ENCODE peak calls at places on chromosomes 2 and 18, in seven cellular contexts. D is right lobe of liver, S is colonic mucosa, Z is spleen, V is AG09319, T is WERI-Rb-1, L is Peyer's patch. W is an unnamed sample.

GRCh38 chr2:68103026-68103425 is 40.2 kb upstream of the C1D start:
- DNase-seq in Z (no peak), T (no peak), S (no peak), L (no peak), D (no peak), V (no peak), W (no peak)

GRCh38 chr2:111155610-111156009 is 34.9 kb downstream of the BCL2L11 start:
- DNase-seq in V (no peak), S (no peak), D (no peak), Z (no peak), T (no peak), L (no peak), W (no peak)

GRCh38 chr2:180707867-180708205 is 272.6 kb upstream of the UBE2E3 start:
- DNase-seq in T (peak), V (peak), D (no peak), S (peak), L (no peak), Z (no peak), W (no peak)

GRCh38 chr2:199463000-199463692 is 5.4 kb upstream of the SATB2 start:
- DNase-seq in T (peak), L (no peak), Z (peak), D (peak), V (peak), S (peak), W (peak)

GRCh38 chr2:85888020-85888744 is 608 bp downstream of the ST3GAL5 start:
- DNase-seq in V (no peak), T (peak), Z (peak), L (peak), S (peak), D (peak), W (no peak)

GRCh38 chr18:57150828-57151227 is 3.9 kb downstream of the BOD1L2 start:
- DNase-seq in Z (no peak), L (no peak), V (no peak), D (no peak), T (peak), S (no peak), W (peak)

GRCh38 chr2:55148269-55148668 is 83.8 kb downstream of the CLHC1 start:
- DNase-seq in Z (no peak), S (no peak), D (no peak), V (no peak), L (no peak), T (no peak), W (no peak)

GRCh38 chr2:100731535-100731981 is 88.4 kb upstream of the NPAS2 start:
- DNase-seq in Z (no peak), S (no peak), L (no peak), T (no peak), D (no peak), V (peak), W (no peak)

GRCh38 chr2:3565117-3565516 is 7.0 kb upstream of the RNASEH1 start:
- DNase-seq in V (no peak), T (no peak), D (no peak), L (no peak), Z (no peak), S (no peak), W (no peak)

GRCh38 chr2:76749858-76750257 is 772.3 kb downstream of the LRRTM4 start:
- DNase-seq in L (no peak), T (no peak), S (no peak), V (no peak), Z (no peak), D (no peak), W (no peak)

GRCh38 chr2:188414412-188414811 is 122.7 kb downstream of the GULP1 start:
- DNase-seq in L (no peak), Z (no peak), V (peak), S (no peak), D (no peak), T (no peak), W (no peak)

DNA sequence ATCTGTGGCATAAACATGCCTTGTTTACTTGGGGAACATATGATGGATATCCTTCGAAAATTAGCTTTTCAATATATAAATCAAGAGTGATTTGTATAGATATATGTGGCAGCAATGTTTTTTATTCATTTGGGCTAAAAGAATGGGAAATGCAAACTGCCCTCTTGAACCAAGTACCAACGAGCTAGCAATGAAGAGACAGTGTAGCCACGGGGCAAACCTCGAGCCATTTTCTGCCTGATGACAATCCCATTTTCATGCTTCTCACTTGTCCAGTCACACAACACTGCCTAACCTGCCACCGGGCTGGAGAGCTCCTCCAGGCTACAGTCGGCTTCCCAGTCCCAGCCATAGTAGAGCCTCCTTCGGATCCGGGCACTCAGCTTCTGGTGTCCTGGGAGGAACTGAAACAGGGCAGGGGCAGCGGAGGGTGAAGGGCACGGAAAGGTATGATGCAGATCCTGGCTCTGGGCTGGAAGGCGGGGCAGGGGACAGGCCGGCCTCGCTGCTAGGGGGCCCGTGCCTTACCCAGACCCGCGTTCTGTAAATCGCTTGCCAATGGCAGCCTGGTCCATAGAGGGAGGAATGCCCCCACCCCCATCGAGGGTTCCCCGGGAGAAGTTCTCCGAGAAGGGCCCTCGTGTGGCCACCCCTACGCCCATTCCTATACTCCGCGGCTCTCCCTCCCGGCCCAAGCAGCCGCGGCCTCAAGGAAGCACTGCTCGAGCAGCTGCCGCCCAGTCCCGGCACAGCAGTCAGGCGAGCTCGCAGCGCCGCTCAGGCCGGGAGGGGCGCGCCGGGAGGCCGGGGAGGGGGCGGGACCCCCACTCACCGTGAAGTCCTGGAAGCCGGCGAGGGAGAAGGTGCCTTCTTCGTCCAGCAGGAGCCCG is 552 bp downstream of the CNPPD1 start:
- DNase-seq in Z (peak), L (peak), S (peak), T (no peak), D (peak), V (no peak), W (no peak)
- TF ChIP-seq CTCF in Z (peak), L (no peak), S (no peak), T (no peak), D (no peak), V (peak), W (no peak)

GRCh38 chr18:11581286-11581685 is 28.1 kb upstream of the SLC35G4 start:
- DNase-seq in D (no peak), S (no peak), Z (no peak), T (no peak), L (no peak), V (no peak), W (no peak)
- TF ChIP-seq CTCF in D (no peak), S (no peak), Z (no peak), T (no peak), L (no peak), V (no peak), W (no peak)

GRCh38 chr2:238908960-238909951 is 61.4 kb downstream of the TWIST2 start:
- DNase-seq in D (no peak), T (no peak), V (no peak), L (no peak), S (no peak), Z (peak), W (peak)

GRCh38 chr2:238906936-238907716 is 59.2 kb downstream of the TWIST2 start:
- DNase-seq in V (no peak), Z (peak), D (no peak), T (no peak), S (no peak), L (no peak), W (no peak)

GRCh38 chr2:238905721-238906120 is 57.8 kb downstream of the TWIST2 start:
- DNase-seq in T (no peak), L (no peak), Z (no peak), V (no peak), D (no peak), S (no peak), W (no peak)

GRCh38 chr2:238906254-238906935 is 58.5 kb downstream of the TWIST2 start:
- DNase-seq in V (no peak), D (no peak), T (no peak), Z (peak), L (no peak), S (no peak), W (no peak)

GRCh38 chr2:238907717-238908173 is 59.9 kb downstream of the TWIST2 start:
- DNase-seq in Z (peak), D (no peak), V (no peak), L (no peak), T (no peak), S (no peak), W (no peak)
- TF ChIP-seq CTCF in Z (no peak), D (no peak), V (no peak), L (no peak), T (no peak), S (no peak), W (no peak)

GRCh38 chr2:43142921-43143438 is 83.4 kb downstream of the ZFP36L2 start:
- DNase-seq in Z (peak), S (peak), V (no peak), T (no peak), D (no peak), L (no peak), W (no peak)
- TF ChIP-seq CTCF in Z (no peak), S (no peak), V (no peak), T (peak), D (no peak), L (no peak), W (no peak)

GRCh38 chr2:88955607-88956006 is 264.1 kb downstream of the RPIA start:
- DNase-seq in S (no peak), Z (no peak), T (no peak), L (no peak), D (no peak), V (no peak), W (no peak)

GRCh38 chr2:88949336-88949735 is 257.9 kb downstream of the RPIA start:
- DNase-seq in V (no peak), L (no peak), S (no peak), T (no peak), Z (no peak), D (no peak), W (no peak)

GRCh38 chr2:88950010-88950409 is 258.5 kb downstream of the RPIA start:
- DNase-seq in V (no peak), S (no peak), L (no peak), Z (no peak), D (no peak), T (no peak), W (no peak)
- TF ChIP-seq CTCF in V (peak), S (no peak), L (no peak), Z (no peak), D (peak), T (peak), W (no peak)

W was measured in nephron progenitor cell.